ENCODE peak calls at places on chromosomes 3 and 15, in four cellular contexts. Q, A, Y and E are unnamed samples.

GRCh38 chr3:116777181-116777840 is 67.7 kb downstream of the TUSC7 start:
- DNase-seq in Q (no peak), A (no peak), Y (no peak), E (no peak)

GRCh38 chr3:42134867-42135464 is 43.8 kb downstream of the TRAK1 start:
- DNase-seq in Q (no peak), A (no peak), Y (no peak), E (peak; percentile 78)

GRCh38 chr3:140472621-140473020 is 205.2 kb upstream of the TRIM42 start:
- DNase-seq in Q (no peak), A (no peak), Y (no peak), E (no peak)

GRCh38 chr3:117101697-117102096 is 392.1 kb downstream of the TUSC7 start:
- DNase-seq in Q (no peak), A (no peak), Y (no peak), E (no peak)

GRCh38 chr3:15319575-15319974 is 12.8 kb downstream of the SH3BP5 start:
- DNase-seq in Q (no peak), A (no peak), Y (peak; percentile 67), E (no peak)

GRCh38 chr3:128453521-128454309 is 13.0 kb downstream of the DNAJB8 start:
- DNase-seq in Q (peak; percentile 51), A (no peak), Y (no peak), E (no peak)

GRCh38 chr3:148943531-148944200 is 47.7 kb upstream of the GYG1 start:
- DNase-seq in Q (no peak), A (peak; percentile 80), Y (no peak), E (peak; percentile 23)

GRCh38 chr3:185537369-185537970 is 14.9 kb downstream of the LIPH start:
- DNase-seq in Q (no peak), A (peak; percentile 84), Y (peak; percentile 42), E (peak; percentile 77)

GRCh38 chr15:99451484-99451883 is 114.3 kb upstream of the MEF2A start:
- DNase-seq in Q (peak; percentile 55), A (no peak), Y (no peak), E (peak; percentile 13)

GRCh38 chr15:48868549-48868948 is 9.4 kb upstream of the EID1 start:
- DNase-seq in Q (no peak), A (no peak), Y (no peak), E (no peak)

GRCh38 chr3:122484985-122485384 is 29.8 kb downstream of the KPNA1 start:
- DNase-seq in Q (no peak), A (no peak), Y (peak; percentile 17), E (no peak)

GRCh38 chr3:61890586-61890985 is 329.2 kb downstream of the PTPRG start:
- DNase-seq in Q (no peak), A (no peak), Y (no peak), E (no peak)

GRCh38 chr3:67067251-67067650 is 69.1 kb downstream of the KBTBD8 start:
- DNase-seq in Q (no peak), A (no peak), Y (no peak), E (no peak)

GRCh38 chr3:16173696-16174355 is 654 bp upstream of the GALNT15 start:
- DNase-seq in Q (no peak), A (no peak), Y (no peak), E (no peak)

GRCh38 chr3:187130346-187131066 is 8.8 kb downstream of the RPL39L start:
- DNase-seq in Q (no peak), A (no peak), Y (no peak), E (no peak)

GRCh38 chr3:104126864-104127553 is 1239.7 kb upstream of the ALCAM start:
- DNase-seq in Q (no peak), A (no peak), Y (no peak), E (no peak)

GRCh38 chr15:55403531-55403930 is 4.6 kb downstream of the CCPG1 start:
- DNase-seq in Q (no peak), A (no peak), Y (no peak), E (no peak)

GRCh38 chr3:51621091-51621892 is 49.8 kb upstream of the TEX264 start:
- DNase-seq in Q (no peak), A (no peak), Y (no peak), E (no peak)

GRCh38 chr3:98339031-98339430 is 14.6 kb upstream of the OR5K4 start:
- DNase-seq in Q (no peak), A (no peak), Y (no peak), E (no peak)

GRCh38 chr3:31370681-31371080 is 162.0 kb upstream of the STT3B start:
- DNase-seq in Q (no peak), A (no peak), Y (no peak), E (no peak)

GRCh38 chr15:51093865-51094605 is 671 bp downstream of the TNFAIP8L3 start:
- DNase-seq in Q (peak; percentile 79), A (no peak), Y (peak; percentile 56), E (peak; percentile 52)

GRCh38 chr3:17558565-17558964 is 183.9 kb downstream of the TBC1D5 start:
- DNase-seq in Q (no peak), A (no peak), Y (no peak), E (no peak)

GRCh38 chr3:7764091-7764490 is 737.5 kb upstream of the LMCD1 start:
- DNase-seq in Q (no peak), A (no peak), Y (no peak), E (no peak)

GRCh38 chr3:188673509-188674239 is 498.1 kb upstream of the TPRG1 start:
- DNase-seq in Q (no peak), A (no peak), Y (no peak), E (no peak)

GRCh38 chr15:75143738-75144334 is 57.8 kb upstream of the C15orf39 start:
- DNase-seq in Q (no peak), A (no peak), Y (no peak), E (no peak)

GRCh38 chr3:65339160-65339559 is 651.4 kb upstream of the ADAMTS9 start:
- DNase-seq in Q (no peak), A (no peak), Y (no peak), E (no peak)

GRCh38 chr3:32276279-32276841 is 37.9 kb downstream of the CMTM8 start:
- DNase-seq in Q (no peak), A (no peak), Y (no peak), E (no peak)

GRCh38 chr3:70871909-70872656 is 559.6 kb upstream of the MDFIC2 start:
- DNase-seq in Q (no peak), A (no peak), Y (no peak), E (no peak)

GRCh38 chr3:23751485-23751811 is 54.3 kb upstream of the UBE2E1 start:
- DNase-seq in Q (no peak), A (no peak), Y (no peak), E (no peak)

GRCh38 chr3:33030246-33030645 is 66.7 kb downstream of the GLB1 start:
- DNase-seq in Q (no peak), A (no peak), Y (no peak), E (no peak)

GRCh38 chr3:13764161-13764560 is 115.7 kb downstream of the WNT7A start:
- DNase-seq in Q (no peak), A (no peak), Y (no peak), E (no peak)

GRCh38 chr3:13769422-13769821 is 110.4 kb downstream of the WNT7A start:
- DNase-seq in Q (no peak), A (no peak), Y (no peak), E (no peak)

GRCh38 chr3:13768453-13768852 is 111.4 kb downstream of the WNT7A start:
- DNase-seq in Q (no peak), A (no peak), Y (no peak), E (no peak)

GRCh38 chr3:13767896-13768295 is 112.0 kb downstream of the WNT7A start:
- DNase-seq in Q (no peak), A (no peak), Y (no peak), E (no peak)

DNA sequence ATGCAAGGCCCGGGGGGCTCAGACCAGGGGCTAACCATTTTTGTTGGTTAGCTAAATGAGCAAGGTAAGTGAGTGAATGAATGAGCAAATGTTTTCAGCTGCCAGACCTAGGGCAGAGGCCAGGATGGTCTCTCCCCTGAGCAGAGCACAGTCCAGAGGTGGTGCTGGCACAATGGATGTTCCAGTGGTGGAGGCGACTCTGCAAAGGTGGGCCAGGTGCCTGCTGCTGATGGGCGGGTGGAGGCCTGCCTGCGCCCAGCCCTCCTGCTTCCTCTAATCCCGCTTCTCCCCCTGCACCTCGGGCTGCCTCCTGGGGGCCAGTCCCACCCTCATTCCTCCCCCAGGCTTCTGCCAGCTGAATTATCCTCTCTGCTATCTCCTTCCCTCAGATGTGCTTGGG is 112.8 kb downstream of the WNT7A start:
- DNase-seq in Q (no peak), A (no peak), Y (no peak), E (no peak)
- TF ChIP-seq CTCF in Q (no peak), A (no peak), Y (no peak), E (no peak)

GRCh38 chr3:194756460-194757355 is 71.0 kb downstream of the FAM43A start:
- DNase-seq in Q (peak; percentile 54), A (no peak), Y (peak; percentile 54), E (no peak)
- H3K4me3 ChIP-seq in Q (no peak overlapping the region), A (no peak overlapping the region), Y (no peak overlapping the region), E (no peak overlapping the region)

GRCh38 chr3:28348637-28349396 is at the start of the genes AZI2 and ZCWPW2:
- DNase-seq in Q (peak; percentile 98), A (peak; percentile 56), Y (peak; percentile 97), E (peak; percentile 97)
- TF ChIP-seq CTCF in Q (peak; percentile 11), A (peak; percentile 24), Y (peak; percentile 11), E (no peak)

DNA sequence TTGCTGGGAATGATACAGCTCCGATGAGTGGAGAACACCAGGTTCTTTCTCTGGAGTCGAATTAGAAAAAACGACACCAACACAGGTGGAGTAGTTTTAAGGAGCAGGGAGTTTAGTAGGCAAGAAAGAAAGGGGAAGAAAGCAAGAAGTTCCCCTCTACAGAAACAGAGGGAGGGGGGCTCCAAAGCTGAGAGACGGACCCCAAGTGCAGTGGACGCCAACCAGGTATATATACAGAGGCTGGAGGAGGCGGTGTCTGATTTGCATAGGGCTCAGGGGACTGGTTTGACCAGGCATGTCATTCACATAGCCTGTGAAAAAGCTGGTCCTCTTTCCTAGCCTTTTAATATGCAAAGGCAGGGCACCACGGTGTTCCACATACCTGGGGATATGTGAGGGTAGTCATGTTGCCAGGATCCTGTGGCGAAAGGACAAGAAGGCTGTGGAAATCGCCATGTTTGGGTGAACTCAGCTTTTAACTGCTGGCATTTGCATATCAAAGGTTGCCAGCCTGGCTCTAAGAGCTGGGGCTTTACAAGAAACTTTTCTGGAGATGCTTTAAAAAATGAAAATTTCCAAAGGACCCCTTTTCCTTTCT is 887.4 kb upstream of the EPHA6 start:
- DNase-seq in Q (no peak), A (no peak), Y (no peak), E (no peak)
- H3K4me3 ChIP-seq in Q (no peak overlapping the region), A (no peak overlapping the region), Y (no peak overlapping the region), E (no peak overlapping the region)

GRCh38 chr15:83203543-83203942 is 4.1 kb downstream of the HDGFL3 start:
- DNase-seq in Q (no peak), A (no peak), Y (no peak), E (no peak)

GRCh38 chr15:83199288-83199687 is 8.3 kb downstream of the HDGFL3 start:
- DNase-seq in Q (no peak), A (no peak), Y (no peak), E (no peak)

GRCh38 chr15:83200589-83200988 is 7.0 kb downstream of the HDGFL3 start:
- DNase-seq in Q (no peak), A (no peak), Y (no peak), E (no peak)

GRCh38 chr15:83198476-83198875 is 9.1 kb downstream of the HDGFL3 start:
- DNase-seq in Q (no peak), A (no peak), Y (no peak), E (no peak)

DNA sequence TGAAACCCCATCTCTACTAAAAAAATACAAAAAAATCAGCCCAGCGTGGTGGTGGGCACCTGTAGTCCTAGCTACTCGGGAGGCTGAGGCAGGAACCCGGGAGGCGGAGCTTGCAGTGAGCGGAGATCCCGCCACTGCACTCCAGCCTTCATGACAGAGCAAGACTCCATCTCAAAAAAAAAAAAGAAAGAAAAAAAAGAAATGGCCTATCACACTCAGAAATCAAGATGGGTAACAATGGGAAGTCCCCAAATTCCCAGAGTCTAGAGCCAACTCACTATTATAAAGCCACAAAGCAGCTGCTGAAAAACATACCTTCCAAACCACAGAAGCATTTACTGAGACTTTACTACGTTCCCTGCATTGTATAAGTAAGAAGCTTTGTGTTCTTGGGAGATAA is 7.5 kb downstream of the HDGFL3 start:
- DNase-seq in Q (no peak), A (no peak), Y (no peak), E (no peak)
- TF ChIP-seq CTCF in Q (no peak), A (no peak), Y (no peak), E (no peak)